ENCODE peak calls at places on chromosomes 1 and 21, in five cellular contexts. P is astrocyte of the spinal cord, Y is mucosa of descending colon, X is foreskin fibroblast, K is A549. G is an unnamed sample.

GRCh38 chr1:10451286-10451685 is 1.5 kb downstream of the CORT start:
- DNase-seq in P (peak; percentile 11), Y (no peak), X (peak; percentile 68), K (no peak), G (no peak)

GRCh38 chr1:240869071-240869470 is 257.1 kb upstream of the GREM2 start:
- DNase-seq in P (no peak), Y (no peak), X (no peak), K (no peak), G (no peak)

GRCh38 chr1:151058682-151059341 is 610 bp downstream of the CDC42SE1 start:
- DNase-seq in P (no peak), Y (peak; percentile 54), X (no peak), K (no peak), G (no peak)

GRCh38 chr1:164774819-164775654 is 216.1 kb downstream of the PBX1 start:
- DNase-seq in P (no peak), Y (peak; percentile 50), X (no peak), K (no peak), G (no peak)

GRCh38 chr1:94025383-94026340 is 95.3 kb downstream of the ABCA4 start:
- DNase-seq in P (peak; percentile 77), Y (peak; percentile 50), X (peak; percentile 41), K (peak; percentile 68), G (peak; percentile 38)

GRCh38 chr1:201982082-201982922 is at the start of gene RNPEP:
- DNase-seq in P (peak; percentile 42), Y (peak; percentile 90), X (peak; percentile 63), K (peak; percentile 79), G (peak; percentile 73)

GRCh38 chr1:212225416-212225815 is 59.8 kb upstream of the PPP2R5A start:
- DNase-seq in P (no peak), Y (no peak), X (no peak), K (no peak), G (no peak)

GRCh38 chr1:10936998-10937901 is 75.2 kb upstream of the TARDBP start:
- DNase-seq in P (no peak), Y (no peak), X (no peak), K (no peak), G (no peak)

GRCh38 chr21:29521872-29522271 is 223.2 kb downstream of the BACH1 start:
- DNase-seq in P (no peak), Y (no peak), X (no peak), K (no peak), G (no peak)

GRCh38 chr1:32334864-32335618 is 992 bp downstream of the MARCKSL1 start:
- DNase-seq in P (no peak), Y (peak; percentile 63), X (no peak), K (peak; percentile 30), G (peak; percentile 48)

GRCh38 chr21:16186742-16187141 is 457.0 kb downstream of the USP25 start:
- DNase-seq in P (no peak), Y (no peak), X (no peak), K (no peak), G (no peak)

GRCh38 chr1:64183380-64183984 is 19.9 kb upstream of the UBE2U start:
- DNase-seq in P (no peak), Y (no peak), X (no peak), K (no peak), G (no peak)

GRCh38 chr1:107748529-107748928 is 216.5 kb downstream of the VAV3 start:
- DNase-seq in P (peak; percentile 28), Y (no peak), X (peak; percentile 3), K (peak; percentile 3), G (no peak)

GRCh38 chr1:107750364-107750959 is 214.5 kb downstream of the VAV3 start:
- DNase-seq in P (peak; percentile 68), Y (peak; percentile 94), X (peak; percentile 48), K (peak; percentile 18), G (peak; percentile 70)
- TF ChIP-seq CTCF in P (peak; percentile 76), Y (no peak), X (peak; percentile 78), K (peak; percentile 81), G (peak; percentile 92)

GRCh38 chr1:234579967-234580366 is 30.0 kb downstream of the IRF2BP2 start:
- DNase-seq in P (no peak), Y (no peak), X (no peak), K (peak; percentile 69), G (no peak)
- TF ChIP-seq CTCF in P (peak; percentile 34), Y (no peak), X (no peak), K (peak; percentile 21), G (peak; percentile 52)

GRCh38 chr1:205748398-205749093 is 1.4 kb downstream of the NUCKS1 start:
- DNase-seq in P (peak; percentile 54), Y (peak; percentile 41), X (peak; percentile 34), K (no peak), G (no peak)

GRCh38 chr1:205754857-205755256 is 4.9 kb upstream of the NUCKS1 start:
- DNase-seq in P (no peak), Y (no peak), X (no peak), K (no peak), G (no peak)

GRCh38 chr1:205749094-205749825 is 722 bp downstream of the NUCKS1 start:
- DNase-seq in P (peak; percentile 98), Y (peak; percentile 95), X (peak; percentile 97), K (peak; percentile 91), G (peak; percentile 90)

GRCh38 chr1:205749826-205750682 is at the start of gene NUCKS1:
- DNase-seq in P (peak; percentile 100), Y (peak; percentile 99), X (peak; percentile 99), K (peak; percentile 86), G (peak; percentile 94)

GRCh38 chr1:205750683-205751651 is 985 bp upstream of the NUCKS1 start:
- DNase-seq in P (no peak), Y (no peak), X (no peak), K (no peak), G (no peak)
- TF ChIP-seq CTCF in P (no peak), Y (no peak), X (no peak), K (no peak), G (no peak)

GRCh38 chr1:27959792-27960603 is at the start of gene XKR8:
- DNase-seq in P (peak; percentile 71), Y (peak; percentile 86), X (peak; percentile 61), K (peak; percentile 77), G (peak; percentile 67)
- TF ChIP-seq CTCF in P (peak; percentile 44), Y (peak; percentile 51), X (peak; percentile 24), K (peak; percentile 32), G (peak; percentile 53)

DNA sequence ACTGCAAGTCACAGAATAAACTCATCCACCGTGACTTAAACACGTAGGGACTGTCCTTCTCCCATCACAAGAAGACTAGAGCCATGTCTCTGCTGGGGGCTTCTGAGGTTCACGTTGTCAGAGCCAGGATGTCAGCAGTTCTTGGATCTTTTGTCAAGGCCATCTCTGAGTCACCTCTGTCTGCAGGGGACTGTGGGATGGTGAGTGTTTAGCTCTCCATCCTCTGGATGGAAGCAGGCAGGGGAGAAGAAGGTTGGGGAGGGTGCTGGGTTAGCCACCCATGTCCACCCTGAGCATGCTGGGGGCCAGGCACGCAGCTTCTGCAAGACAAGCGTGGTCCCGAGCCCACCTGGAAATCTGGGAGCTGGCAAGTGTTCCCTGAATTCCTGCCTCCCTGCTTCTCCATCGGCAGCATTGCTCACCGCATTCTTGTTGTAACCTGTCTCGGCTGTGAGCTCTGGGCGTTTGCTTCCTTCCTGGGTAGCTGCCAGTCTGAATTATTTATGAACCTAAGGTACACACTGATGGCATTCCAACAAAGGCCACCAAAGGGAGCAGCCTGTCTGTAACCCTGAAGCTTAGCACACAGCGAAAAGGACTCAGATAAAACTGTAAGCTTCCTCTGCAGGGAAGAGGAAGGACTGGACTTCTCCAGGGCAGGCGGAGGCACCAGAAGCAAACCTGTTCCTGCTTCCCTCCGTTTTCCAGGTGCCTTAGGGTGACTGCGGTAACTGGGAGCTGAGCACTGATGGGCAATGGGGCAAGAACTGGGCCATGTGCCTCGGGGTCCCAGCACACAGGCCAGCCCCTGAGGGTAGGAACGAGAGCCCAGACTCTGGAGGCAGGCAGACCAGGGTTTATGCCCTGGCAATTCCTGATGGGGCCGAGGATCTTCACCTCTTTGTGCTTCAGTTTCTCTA is 88.6 kb downstream of the RIPK4 start:
- DNase-seq in P (peak; percentile 59), Y (peak; percentile 85), X (no peak), K (peak; percentile 61), G (no peak)
- TF ChIP-seq CTCF in P (no peak), Y (no peak), X (no peak), K (no peak), G (no peak)

G was measured in neural crest cell.